ENCODE peak calls at places on chromosomes 12 and 14, in six cellular contexts. One of them, this sample, is unnamed.

GRCh38 chr12:19639781-19640180 is 200.5 kb downstream of the AEBP2 start:
- DNase-seq in progenitor cell of endocrine pancreas: no peak
- DNase-seq in MCF 10A: no peak
- DNase-seq in Calu3: no peak
- DNase-seq in activated CD8-positive, alpha-beta T cell treated with anti-CD3 and anti-CD28 coated beads for 36 hours: no peak
- DNase-seq in activated B cell treated with CpG ODN at 0.5 μM for 24 hours: no peak
- DNase-seq in this sample: no peak

GRCh38 chr14:36430169-36430568 is 89.9 kb downstream of the NKX2-1 start:
- DNase-seq in progenitor cell of endocrine pancreas: no peak
- DNase-seq in MCF 10A: no peak
- DNase-seq in Calu3: no peak
- DNase-seq in activated CD8-positive, alpha-beta T cell treated with anti-CD3 and anti-CD28 coated beads for 36 hours: no peak
- DNase-seq in activated B cell treated with CpG ODN at 0.5 μM for 24 hours: no peak
- DNase-seq in this sample: no peak

GRCh38 chr14:95337052-95337595 is 17.4 kb upstream of the CLMN start:
- DNase-seq in progenitor cell of endocrine pancreas: no peak
- DNase-seq in MCF 10A: no peak
- DNase-seq in Calu3: no peak
- DNase-seq in activated CD8-positive, alpha-beta T cell treated with anti-CD3 and anti-CD28 coated beads for 36 hours: no peak
- DNase-seq in activated B cell treated with CpG ODN at 0.5 μM for 24 hours: no peak
- DNase-seq in this sample: no peak

GRCh38 chr12:89451876-89452275 is 72.7 kb downstream of the GALNT4 start:
- DNase-seq in progenitor cell of endocrine pancreas: no peak
- DNase-seq in MCF 10A: peak
- DNase-seq in Calu3: peak
- DNase-seq in activated CD8-positive, alpha-beta T cell treated with anti-CD3 and anti-CD28 coated beads for 36 hours: no peak
- DNase-seq in activated B cell treated with CpG ODN at 0.5 μM for 24 hours: no peak
- DNase-seq in this sample: peak

GRCh38 chr12:40105515-40106201 is at the start of gene SLC2A13:
- DNase-seq in progenitor cell of endocrine pancreas: peak
- DNase-seq in MCF 10A: peak
- DNase-seq in Calu3: peak
- DNase-seq in activated CD8-positive, alpha-beta T cell treated with anti-CD3 and anti-CD28 coated beads for 36 hours: peak
- DNase-seq in activated B cell treated with CpG ODN at 0.5 μM for 24 hours: peak
- DNase-seq in this sample: peak

GRCh38 chr12:60489071-60489470 is 893.2 kb downstream of the SLC16A7 start:
- DNase-seq in progenitor cell of endocrine pancreas: no peak
- DNase-seq in MCF 10A: no peak
- DNase-seq in Calu3: no peak
- DNase-seq in activated CD8-positive, alpha-beta T cell treated with anti-CD3 and anti-CD28 coated beads for 36 hours: no peak
- DNase-seq in activated B cell treated with CpG ODN at 0.5 μM for 24 hours: no peak
- DNase-seq in this sample: no peak

GRCh38 chr12:123900898-123901376 is 71.7 kb downstream of the CCDC92 start:
- DNase-seq in progenitor cell of endocrine pancreas: no peak
- DNase-seq in MCF 10A: no peak
- DNase-seq in Calu3: no peak
- DNase-seq in activated CD8-positive, alpha-beta T cell treated with anti-CD3 and anti-CD28 coated beads for 36 hours: peak
- DNase-seq in activated B cell treated with CpG ODN at 0.5 μM for 24 hours: no peak
- DNase-seq in this sample: no peak

GRCh38 chr14:101735453-101735852 is 26.1 kb upstream of the PPP2R5C start:
- DNase-seq in progenitor cell of endocrine pancreas: no peak
- DNase-seq in MCF 10A: no peak
- DNase-seq in Calu3: no peak
- DNase-seq in activated CD8-positive, alpha-beta T cell treated with anti-CD3 and anti-CD28 coated beads for 36 hours: no peak
- DNase-seq in activated B cell treated with CpG ODN at 0.5 μM for 24 hours: no peak
- DNase-seq in this sample: no peak

GRCh38 chr12:4960030-4960429 is 50.3 kb downstream of the KCNA1 start:
- DNase-seq in progenitor cell of endocrine pancreas: no peak
- DNase-seq in MCF 10A: no peak
- DNase-seq in Calu3: no peak
- DNase-seq in activated CD8-positive, alpha-beta T cell treated with anti-CD3 and anti-CD28 coated beads for 36 hours: no peak
- DNase-seq in activated B cell treated with CpG ODN at 0.5 μM for 24 hours: no peak
- DNase-seq in this sample: no peak

GRCh38 chr12:70711831-70712230 is 74.6 kb upstream of the PTPRB start:
- DNase-seq in progenitor cell of endocrine pancreas: no peak
- DNase-seq in MCF 10A: no peak
- DNase-seq in Calu3: no peak
- DNase-seq in activated CD8-positive, alpha-beta T cell treated with anti-CD3 and anti-CD28 coated beads for 36 hours: no peak
- DNase-seq in activated B cell treated with CpG ODN at 0.5 μM for 24 hours: no peak
- DNase-seq in this sample: no peak

GRCh38 chr12:75889214-75889613 is 142.4 kb downstream of the PHLDA1 start:
- DNase-seq in progenitor cell of endocrine pancreas: no peak
- DNase-seq in MCF 10A: no peak
- DNase-seq in Calu3: peak
- DNase-seq in activated CD8-positive, alpha-beta T cell treated with anti-CD3 and anti-CD28 coated beads for 36 hours: no peak
- DNase-seq in activated B cell treated with CpG ODN at 0.5 μM for 24 hours: no peak
- DNase-seq in this sample: peak

GRCh38 chr12:46483572-46484395 is 111.2 kb upstream of the SLC38A2 start:
- DNase-seq in progenitor cell of endocrine pancreas: no peak
- DNase-seq in MCF 10A: peak
- DNase-seq in Calu3: no peak
- DNase-seq in activated CD8-positive, alpha-beta T cell treated with anti-CD3 and anti-CD28 coated beads for 36 hours: no peak
- DNase-seq in activated B cell treated with CpG ODN at 0.5 μM for 24 hours: no peak
- DNase-seq in this sample: no peak

GRCh38 chr12:112466835-112467234 is 48.1 kb downstream of the PTPN11 start:
- DNase-seq in progenitor cell of endocrine pancreas: no peak
- DNase-seq in MCF 10A: no peak
- DNase-seq in Calu3: no peak
- DNase-seq in activated CD8-positive, alpha-beta T cell treated with anti-CD3 and anti-CD28 coated beads for 36 hours: no peak
- DNase-seq in activated B cell treated with CpG ODN at 0.5 μM for 24 hours: no peak
- DNase-seq in this sample: no peak

GRCh38 chr14:62934439-62934838 is 110.8 kb downstream of the KCNH5 start:
- DNase-seq in progenitor cell of endocrine pancreas: no peak
- DNase-seq in MCF 10A: no peak
- DNase-seq in Calu3: no peak
- DNase-seq in activated CD8-positive, alpha-beta T cell treated with anti-CD3 and anti-CD28 coated beads for 36 hours: no peak
- DNase-seq in activated B cell treated with CpG ODN at 0.5 μM for 24 hours: no peak
- DNase-seq in this sample: no peak

GRCh38 chr14:62939970-62940369 is 105.3 kb downstream of the KCNH5 start:
- DNase-seq in progenitor cell of endocrine pancreas: no peak
- DNase-seq in MCF 10A: no peak
- DNase-seq in Calu3: no peak
- DNase-seq in activated CD8-positive, alpha-beta T cell treated with anti-CD3 and anti-CD28 coated beads for 36 hours: no peak
- DNase-seq in activated B cell treated with CpG ODN at 0.5 μM for 24 hours: no peak
- DNase-seq in this sample: no peak

GRCh38 chr14:62943202-62943601 is 102.1 kb downstream of the KCNH5 start:
- DNase-seq in progenitor cell of endocrine pancreas: no peak
- DNase-seq in MCF 10A: no peak
- DNase-seq in Calu3: no peak
- DNase-seq in activated CD8-positive, alpha-beta T cell treated with anti-CD3 and anti-CD28 coated beads for 36 hours: no peak
- DNase-seq in activated B cell treated with CpG ODN at 0.5 μM for 24 hours: no peak
- DNase-seq in this sample: no peak

GRCh38 chr14:62938774-62939173 is 106.5 kb downstream of the KCNH5 start:
- DNase-seq in progenitor cell of endocrine pancreas: no peak
- DNase-seq in MCF 10A: no peak
- DNase-seq in Calu3: no peak
- DNase-seq in activated CD8-positive, alpha-beta T cell treated with anti-CD3 and anti-CD28 coated beads for 36 hours: no peak
- DNase-seq in activated B cell treated with CpG ODN at 0.5 μM for 24 hours: no peak
- DNase-seq in this sample: no peak
- TF ChIP-seq CTCF in progenitor cell of endocrine pancreas: no peak
- TF ChIP-seq CTCF in MCF 10A: no peak
- TF ChIP-seq CTCF in Calu3: no peak
- TF ChIP-seq CTCF in activated CD8-positive, alpha-beta T cell treated with anti-CD3 and anti-CD28 coated beads for 36 hours: no peak
- TF ChIP-seq CTCF in activated B cell treated with CpG ODN at 0.5 μM for 24 hours: no peak
- TF ChIP-seq CTCF in this sample: no peak

GRCh38 chr12:51953011-51953568 is 1.6 kb downstream of the ACVR1B start:
- DNase-seq in progenitor cell of endocrine pancreas: no peak
- DNase-seq in MCF 10A: no peak
- DNase-seq in Calu3: no peak
- DNase-seq in activated CD8-positive, alpha-beta T cell treated with anti-CD3 and anti-CD28 coated beads for 36 hours: no peak
- DNase-seq in activated B cell treated with CpG ODN at 0.5 μM for 24 hours: no peak
- DNase-seq in this sample: peak

GRCh38 chr12:51949342-51950030 is 2.0 kb upstream of the ACVR1B start:
- DNase-seq in progenitor cell of endocrine pancreas: no peak
- DNase-seq in MCF 10A: no peak
- DNase-seq in Calu3: no peak
- DNase-seq in activated CD8-positive, alpha-beta T cell treated with anti-CD3 and anti-CD28 coated beads for 36 hours: no peak
- DNase-seq in activated B cell treated with CpG ODN at 0.5 μM for 24 hours: no peak
- DNase-seq in this sample: no peak

GRCh38 chr12:51951843-51952722 is 584 bp downstream of the ACVR1B start:
- DNase-seq in progenitor cell of endocrine pancreas: peak
- DNase-seq in MCF 10A: no peak
- DNase-seq in Calu3: no peak
- DNase-seq in activated CD8-positive, alpha-beta T cell treated with anti-CD3 and anti-CD28 coated beads for 36 hours: peak
- DNase-seq in activated B cell treated with CpG ODN at 0.5 μM for 24 hours: no peak
- DNase-seq in this sample: peak

GRCh38 chr12:51951199-51951842 is at the start of gene ACVR1B:
- DNase-seq in progenitor cell of endocrine pancreas: peak
- DNase-seq in MCF 10A: peak
- DNase-seq in Calu3: peak
- DNase-seq in activated CD8-positive, alpha-beta T cell treated with anti-CD3 and anti-CD28 coated beads for 36 hours: peak
- DNase-seq in activated B cell treated with CpG ODN at 0.5 μM for 24 hours: peak
- DNase-seq in this sample: peak

GRCh38 chr12:51950682-51951198 is 759 bp upstream of the ACVR1B start:
- DNase-seq in progenitor cell of endocrine pancreas: no peak
- DNase-seq in MCF 10A: no peak
- DNase-seq in Calu3: no peak
- DNase-seq in activated CD8-positive, alpha-beta T cell treated with anti-CD3 and anti-CD28 coated beads for 36 hours: no peak
- DNase-seq in activated B cell treated with CpG ODN at 0.5 μM for 24 hours: no peak
- DNase-seq in this sample: no peak
- TF ChIP-seq CTCF in progenitor cell of endocrine pancreas: no peak
- TF ChIP-seq CTCF in MCF 10A: no peak
- TF ChIP-seq CTCF in Calu3: no peak
- TF ChIP-seq CTCF in activated CD8-positive, alpha-beta T cell treated with anti-CD3 and anti-CD28 coated beads for 36 hours: no peak
- TF ChIP-seq CTCF in activated B cell treated with CpG ODN at 0.5 μM for 24 hours: no peak
- TF ChIP-seq CTCF in this sample: no peak

DNA sequence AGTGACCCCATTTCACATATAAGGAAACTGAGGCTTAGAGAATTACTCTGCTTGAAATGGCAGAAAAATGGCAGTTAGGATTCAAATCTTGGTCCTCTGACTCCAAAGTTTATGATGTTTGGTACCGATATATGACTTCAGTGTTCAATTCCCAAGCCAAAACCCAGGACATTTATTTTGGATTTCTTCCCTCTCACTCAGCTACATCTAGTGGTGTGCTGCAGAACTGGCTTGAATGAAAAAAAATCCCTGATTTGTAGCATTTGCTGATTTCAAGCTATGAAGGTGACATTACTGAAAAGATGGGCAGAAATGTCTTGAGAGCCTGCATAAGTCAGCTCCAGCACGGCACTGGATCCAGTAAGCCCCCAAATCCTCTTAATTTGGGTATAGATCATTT is 106.4 kb downstream of the EFCAB11 start:
- DNase-seq in progenitor cell of endocrine pancreas: no peak
- DNase-seq in MCF 10A: no peak
- DNase-seq in Calu3: no peak
- DNase-seq in activated CD8-positive, alpha-beta T cell treated with anti-CD3 and anti-CD28 coated beads for 36 hours: no peak
- DNase-seq in activated B cell treated with CpG ODN at 0.5 μM for 24 hours: no peak
- DNase-seq in this sample: no peak
- TF ChIP-seq CTCF in progenitor cell of endocrine pancreas: peak
- TF ChIP-seq CTCF in MCF 10A: peak
- TF ChIP-seq CTCF in Calu3: no peak
- TF ChIP-seq CTCF in activated CD8-positive, alpha-beta T cell treated with anti-CD3 and anti-CD28 coated beads for 36 hours: no peak
- TF ChIP-seq CTCF in activated B cell treated with CpG ODN at 0.5 μM for 24 hours: no peak
- TF ChIP-seq CTCF in this sample: peak

GRCh38 chr12:109719123-109720022 is 5.7 kb downstream of the FAM222A start:
- DNase-seq in progenitor cell of endocrine pancreas: no peak
- DNase-seq in MCF 10A: peak
- DNase-seq in Calu3: no peak
- DNase-seq in activated CD8-positive, alpha-beta T cell treated with anti-CD3 and anti-CD28 coated beads for 36 hours: no peak
- DNase-seq in activated B cell treated with CpG ODN at 0.5 μM for 24 hours: no peak
- DNase-seq in this sample: peak
- TF ChIP-seq CTCF in progenitor cell of endocrine pancreas: peak
- TF ChIP-seq CTCF in MCF 10A: peak
- TF ChIP-seq CTCF in Calu3: no peak
- TF ChIP-seq CTCF in activated CD8-positive, alpha-beta T cell treated with anti-CD3 and anti-CD28 coated beads for 36 hours: no peak
- TF ChIP-seq CTCF in activated B cell treated with CpG ODN at 0.5 μM for 24 hours: no peak
- TF ChIP-seq CTCF in this sample: peak

DNA sequence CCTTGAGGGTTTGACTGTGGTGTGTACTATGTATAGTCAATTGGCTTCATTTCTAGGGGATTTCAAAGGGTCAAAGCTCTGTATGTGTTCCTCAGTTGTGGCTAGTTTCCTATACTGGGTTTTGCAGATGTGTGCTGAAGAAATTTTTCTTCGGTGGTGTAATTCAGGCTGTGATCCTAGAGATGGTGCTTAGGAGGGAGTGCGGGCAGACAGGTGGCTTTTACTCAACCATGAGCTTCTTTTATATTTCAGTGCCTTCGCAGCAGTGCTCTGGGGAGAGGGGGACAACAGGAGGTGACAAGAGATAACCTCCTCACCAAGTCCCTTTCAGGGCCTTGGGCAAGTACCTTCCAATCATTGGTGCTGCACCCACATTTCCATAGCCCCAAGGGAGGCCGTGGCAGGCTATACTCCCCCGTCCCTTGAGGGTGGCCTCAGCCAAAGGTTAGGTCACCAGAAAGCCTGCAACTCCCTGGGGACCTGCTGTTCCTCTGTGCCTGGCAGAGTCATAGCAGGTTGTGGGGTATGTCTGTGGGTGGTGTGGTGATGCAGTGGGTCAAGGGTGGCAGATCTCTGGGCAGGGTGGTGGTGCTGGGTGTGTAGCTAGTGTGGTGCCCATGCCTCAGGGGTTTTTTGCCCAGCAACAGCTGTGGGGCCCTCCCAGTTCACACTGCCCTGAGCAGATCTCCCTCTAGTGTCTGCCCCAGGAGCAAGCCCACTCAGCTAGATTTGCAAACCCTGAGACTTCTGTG is 37.0 kb upstream of the TMX1 start:
- DNase-seq in progenitor cell of endocrine pancreas: no peak
- DNase-seq in MCF 10A: no peak
- DNase-seq in Calu3: no peak
- DNase-seq in activated CD8-positive, alpha-beta T cell treated with anti-CD3 and anti-CD28 coated beads for 36 hours: no peak
- DNase-seq in activated B cell treated with CpG ODN at 0.5 μM for 24 hours: peak
- DNase-seq in this sample: no peak
- TF ChIP-seq CTCF in progenitor cell of endocrine pancreas: no peak
- TF ChIP-seq CTCF in MCF 10A: no peak
- TF ChIP-seq CTCF in Calu3: no peak
- TF ChIP-seq CTCF in activated CD8-positive, alpha-beta T cell treated with anti-CD3 and anti-CD28 coated beads for 36 hours: no peak
- TF ChIP-seq CTCF in activated B cell treated with CpG ODN at 0.5 μM for 24 hours: no peak
- TF ChIP-seq CTCF in this sample: no peak

DNA sequence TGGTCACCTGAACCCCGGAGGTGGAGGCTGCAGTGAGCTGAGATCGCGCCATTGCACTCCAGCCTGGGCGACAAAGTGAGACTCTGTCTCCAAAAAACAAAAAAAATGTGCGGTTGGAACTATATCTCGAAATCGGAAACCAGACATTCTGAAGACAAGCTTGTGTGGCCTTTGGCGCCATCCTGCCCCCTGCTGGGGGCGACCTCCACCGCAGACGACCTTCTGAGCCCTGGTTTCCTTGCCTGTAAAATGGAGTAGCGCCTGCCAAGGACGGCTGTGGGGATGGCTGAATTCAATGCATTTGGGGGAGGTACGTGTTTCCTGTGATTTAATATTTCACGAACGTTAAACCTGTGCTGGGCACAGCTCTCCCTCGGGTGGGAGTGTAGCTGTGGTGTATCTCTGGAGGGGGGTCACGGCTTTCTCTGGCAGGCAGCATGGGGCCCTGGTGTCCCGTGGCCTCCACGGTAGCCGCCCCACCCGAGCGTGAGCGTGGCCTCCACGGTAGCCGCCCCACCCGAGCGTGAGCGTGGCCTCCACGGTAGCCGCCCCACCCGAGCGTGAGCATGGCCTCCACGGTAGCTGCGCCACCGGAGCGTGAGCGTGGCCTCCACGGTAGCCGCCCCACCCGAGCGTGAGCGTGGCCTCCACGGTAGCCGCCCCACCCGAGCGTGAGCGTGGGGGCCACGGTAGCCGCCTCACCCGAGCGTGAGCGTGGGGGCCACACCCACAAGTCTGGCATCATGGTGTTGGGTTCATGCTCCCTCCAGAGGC is 55.3 kb downstream of the LRCOL1 start:
- DNase-seq in progenitor cell of endocrine pancreas: no peak
- DNase-seq in MCF 10A: no peak
- DNase-seq in Calu3: no peak
- DNase-seq in activated CD8-positive, alpha-beta T cell treated with anti-CD3 and anti-CD28 coated beads for 36 hours: peak
- DNase-seq in activated B cell treated with CpG ODN at 0.5 μM for 24 hours: no peak
- DNase-seq in this sample: peak
- TF ChIP-seq CTCF in progenitor cell of endocrine pancreas: peak
- TF ChIP-seq CTCF in MCF 10A: peak
- TF ChIP-seq CTCF in Calu3: peak
- TF ChIP-seq CTCF in activated CD8-positive, alpha-beta T cell treated with anti-CD3 and anti-CD28 coated beads for 36 hours: peak
- TF ChIP-seq CTCF in activated B cell treated with CpG ODN at 0.5 μM for 24 hours: no peak
- TF ChIP-seq CTCF in this sample: peak